ENCODE peak calls at places on chromosomes 12 and 14, in five cellular contexts. One of them, this sample, is unnamed.

GRCh38 chr14:71049435-71050147 is 142.3 kb downstream of the PCNX1 start:
- DNase-seq in GM12878: no peak
- DNase-seq in body of pancreas: no peak
- DNase-seq in sigmoid colon: no peak
- DNase-seq in HCT116: no peak
- DNase-seq in this sample: no peak

GRCh38 chr12:31819427-31819826 is 90.6 kb upstream of the AMN1 start:
- DNase-seq in GM12878: no peak
- DNase-seq in body of pancreas: no peak
- DNase-seq in sigmoid colon: no peak
- DNase-seq in HCT116: no peak
- DNase-seq in this sample: no peak

GRCh38 chr14:104355101-104355691 is 216.8 kb downstream of the KIF26A start:
- DNase-seq in GM12878: no peak
- DNase-seq in body of pancreas: no peak
- DNase-seq in sigmoid colon: peak
- DNase-seq in HCT116: no peak
- DNase-seq in this sample: peak

GRCh38 chr14:58660407-58660806 is 22.6 kb downstream of the DACT1 start:
- DNase-seq in GM12878: no peak
- DNase-seq in body of pancreas: no peak
- DNase-seq in sigmoid colon: no peak
- DNase-seq in HCT116: no peak
- DNase-seq in this sample: no peak

GRCh38 chr14:63478024-63478423 is 65.2 kb downstream of the PPP2R5E start:
- DNase-seq in GM12878: peak
- DNase-seq in body of pancreas: no peak
- DNase-seq in sigmoid colon: no peak
- DNase-seq in HCT116: no peak
- DNase-seq in this sample: no peak

GRCh38 chr12:62957233-62957953 is 22.4 kb upstream of the PPM1H start:
- DNase-seq in GM12878: no peak
- DNase-seq in body of pancreas: no peak
- DNase-seq in sigmoid colon: no peak
- DNase-seq in HCT116: no peak
- DNase-seq in this sample: no peak

GRCh38 chr12:18066666-18067065 is 23.3 kb downstream of the RERGL start:
- DNase-seq in GM12878: no peak
- DNase-seq in body of pancreas: no peak
- DNase-seq in sigmoid colon: no peak
- DNase-seq in HCT116: no peak
- DNase-seq in this sample: no peak

GRCh38 chr14:21496453-21496852 is 14.7 kb downstream of the METTL3 start:
- DNase-seq in GM12878: no peak
- DNase-seq in body of pancreas: no peak
- DNase-seq in sigmoid colon: no peak
- DNase-seq in HCT116: no peak
- DNase-seq in this sample: no peak

GRCh38 chr12:10501031-10501430 is 4.7 kb upstream of the EIF2S3B start:
- DNase-seq in GM12878: no peak
- DNase-seq in body of pancreas: no peak
- DNase-seq in sigmoid colon: no peak
- DNase-seq in HCT116: peak
- DNase-seq in this sample: no peak

GRCh38 chr12:88703790-88704189 is 123.5 kb upstream of the KITLG start:
- DNase-seq in GM12878: no peak
- DNase-seq in body of pancreas: no peak
- DNase-seq in sigmoid colon: no peak
- DNase-seq in HCT116: no peak
- DNase-seq in this sample: no peak

GRCh38 chr14:105088812-105089745 is 23.8 kb upstream of the GPR132 start:
- DNase-seq in GM12878: no peak
- DNase-seq in body of pancreas: no peak
- DNase-seq in sigmoid colon: peak
- DNase-seq in HCT116: no peak
- DNase-seq in this sample: no peak

GRCh38 chr14:63174760-63175191 is 29.5 kb upstream of the RHOJ start:
- DNase-seq in GM12878: no peak
- DNase-seq in body of pancreas: peak
- DNase-seq in sigmoid colon: no peak
- DNase-seq in HCT116: peak
- DNase-seq in this sample: no peak

GRCh38 chr12:132210223-132211055 is 66.2 kb downstream of the NOC4L start:
- DNase-seq in GM12878: no peak
- DNase-seq in body of pancreas: no peak
- DNase-seq in sigmoid colon: no peak
- DNase-seq in HCT116: no peak
- DNase-seq in this sample: no peak

GRCh38 chr12:102816816-102817434 is 100.1 kb downstream of the PAH start:
- DNase-seq in GM12878: no peak
- DNase-seq in body of pancreas: no peak
- DNase-seq in sigmoid colon: no peak
- DNase-seq in HCT116: peak
- DNase-seq in this sample: no peak

DNA sequence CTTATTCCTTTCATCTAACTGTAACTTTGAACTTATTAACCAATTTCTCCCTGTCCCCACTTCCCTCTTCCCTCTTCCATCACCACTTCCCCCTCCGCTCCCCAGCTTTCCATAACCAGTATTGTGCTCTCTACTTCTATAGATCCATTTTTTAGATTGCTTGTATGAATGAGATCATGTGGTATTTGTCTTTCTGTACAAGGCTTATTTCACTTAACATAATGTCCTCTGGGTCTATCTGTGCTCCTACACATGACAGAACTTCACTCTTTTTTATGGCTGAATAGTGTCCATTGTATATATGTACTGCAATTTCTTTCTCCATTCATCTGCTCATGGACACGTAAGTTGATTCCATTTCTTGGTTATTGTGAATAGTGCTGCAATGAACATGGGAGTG is 14.4 kb downstream of the ERP27 start:
- DNase-seq in GM12878: no peak
- DNase-seq in body of pancreas: no peak
- DNase-seq in sigmoid colon: no peak
- DNase-seq in HCT116: no peak
- DNase-seq in this sample: no peak
- TF ChIP-seq POLR2A in GM12878: no peak
- TF ChIP-seq POLR2A in body of pancreas: no peak
- TF ChIP-seq POLR2A in sigmoid colon: no peak
- TF ChIP-seq POLR2A in HCT116: no peak
- TF ChIP-seq POLR2A in this sample: no peak

DNA sequence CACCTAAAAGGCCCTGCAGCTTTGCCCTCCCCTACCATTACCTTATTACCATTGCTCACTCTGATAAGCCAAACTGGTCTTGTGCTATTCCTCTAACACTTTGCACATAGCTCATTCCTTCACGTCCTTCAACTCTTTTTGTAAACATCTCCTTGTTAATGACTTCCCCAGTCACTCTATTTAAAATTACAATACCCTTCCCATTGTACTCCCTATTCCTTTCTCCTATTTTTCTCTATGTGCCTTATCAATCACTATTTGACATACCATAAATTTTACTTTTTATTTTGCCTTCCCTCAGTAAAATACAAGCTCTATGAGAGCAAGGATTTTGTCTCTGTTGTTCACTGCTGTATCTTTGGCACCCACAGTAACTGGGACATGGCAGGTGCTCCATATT is 5.4 kb downstream of the SARNP start:
- DNase-seq in GM12878: no peak
- DNase-seq in body of pancreas: no peak
- DNase-seq in sigmoid colon: no peak
- DNase-seq in HCT116: no peak
- DNase-seq in this sample: no peak
- H3K4me3 ChIP-seq in GM12878: no peak
- H3K4me3 ChIP-seq in body of pancreas: no peak
- H3K4me3 ChIP-seq in sigmoid colon: no peak
- H3K4me3 ChIP-seq in HCT116: no peak
- H3K4me3 ChIP-seq in this sample: no peak

GRCh38 chr14:61749264-61749663 is 13.0 kb upstream of the SNAPC1 start:
- DNase-seq in GM12878: no peak
- DNase-seq in body of pancreas: no peak
- DNase-seq in sigmoid colon: no peak
- DNase-seq in HCT116: no peak
- DNase-seq in this sample: no peak

GRCh38 chr14:61749867-61750266 is 12.4 kb upstream of the SNAPC1 start:
- DNase-seq in GM12878: no peak
- DNase-seq in body of pancreas: no peak
- DNase-seq in sigmoid colon: no peak
- DNase-seq in HCT116: no peak
- DNase-seq in this sample: no peak

GRCh38 chr14:61751475-61751989 is 10.7 kb upstream of the SNAPC1 start:
- DNase-seq in GM12878: no peak
- DNase-seq in body of pancreas: no peak
- DNase-seq in sigmoid colon: no peak
- DNase-seq in HCT116: no peak
- DNase-seq in this sample: no peak

GRCh38 chr14:61752626-61753025 is 9.6 kb upstream of the SNAPC1 start:
- DNase-seq in GM12878: peak
- DNase-seq in body of pancreas: no peak
- DNase-seq in sigmoid colon: no peak
- DNase-seq in HCT116: no peak
- DNase-seq in this sample: no peak

GRCh38 chr14:61750708-61751474 is 11.3 kb upstream of the SNAPC1 start:
- DNase-seq in GM12878: peak
- DNase-seq in body of pancreas: peak
- DNase-seq in sigmoid colon: peak
- DNase-seq in HCT116: peak
- DNase-seq in this sample: peak
- TF ChIP-seq POLR2A in GM12878: peak
- TF ChIP-seq POLR2A in body of pancreas: peak
- TF ChIP-seq POLR2A in sigmoid colon: peak
- TF ChIP-seq POLR2A in HCT116: peak
- TF ChIP-seq POLR2A in this sample: peak

GRCh38 chr12:72191761-72192160 is 80.4 kb upstream of the TRHDE start:
- DNase-seq in GM12878: no peak
- DNase-seq in body of pancreas: no peak
- DNase-seq in sigmoid colon: no peak
- DNase-seq in HCT116: no peak
- DNase-seq in this sample: no peak

GRCh38 chr12:72189266-72189665 is 82.9 kb upstream of the TRHDE start:
- DNase-seq in GM12878: no peak
- DNase-seq in body of pancreas: no peak
- DNase-seq in sigmoid colon: no peak
- DNase-seq in HCT116: no peak
- DNase-seq in this sample: no peak
- H3K4me3 ChIP-seq in GM12878: no peak
- H3K4me3 ChIP-seq in body of pancreas: no peak
- H3K4me3 ChIP-seq in sigmoid colon: no peak
- H3K4me3 ChIP-seq in HCT116: no peak
- H3K4me3 ChIP-seq in this sample: no peak

GRCh38 chr14:75280831-75281690 is 2.4 kb downstream of the FOS start:
- DNase-seq in GM12878: no peak
- DNase-seq in body of pancreas: peak
- DNase-seq in sigmoid colon: peak
- DNase-seq in HCT116: no peak
- DNase-seq in this sample: no peak
- TF ChIP-seq POLR2A in GM12878: no peak
- TF ChIP-seq POLR2A in body of pancreas: peak
- TF ChIP-seq POLR2A in sigmoid colon: no peak
- TF ChIP-seq POLR2A in HCT116: no peak
- TF ChIP-seq POLR2A in this sample: no peak

DNA sequence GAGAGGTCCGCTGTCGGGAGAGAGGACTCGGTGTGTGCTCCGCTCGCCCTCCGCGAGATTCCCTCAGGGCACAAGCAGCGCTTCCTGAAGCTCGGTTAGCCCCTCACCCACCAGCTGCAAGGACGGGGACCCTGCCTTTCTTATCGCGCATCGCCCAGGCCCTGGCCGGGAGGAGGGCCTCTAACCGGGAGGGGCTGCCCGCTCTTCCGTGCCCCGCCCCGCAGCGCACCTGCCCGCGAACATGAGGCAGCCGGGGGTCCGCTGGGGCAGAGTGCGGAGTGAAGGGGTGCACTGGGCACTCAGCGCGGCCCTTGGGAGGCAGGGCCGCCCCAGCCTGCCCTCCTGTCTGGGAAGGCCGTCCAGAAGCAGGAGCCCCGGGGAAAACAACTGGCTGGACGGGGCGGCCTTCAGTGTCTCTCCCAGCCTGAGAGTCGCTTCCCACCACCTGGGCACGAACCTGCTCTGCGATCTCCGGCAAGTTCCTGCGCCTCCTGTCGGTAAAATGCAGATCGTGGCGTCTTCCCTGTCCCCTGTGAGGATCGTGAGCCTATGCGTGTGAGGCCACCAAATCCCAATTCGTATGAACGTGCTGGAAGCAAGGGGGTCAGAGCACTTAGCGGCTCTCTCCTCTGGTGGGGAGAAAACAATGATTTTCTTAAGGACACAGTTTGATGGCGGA is 28.0 kb upstream of the ADIPOR2 start:
- DNase-seq in GM12878: no peak
- DNase-seq in body of pancreas: peak
- DNase-seq in sigmoid colon: peak
- DNase-seq in HCT116: peak
- DNase-seq in this sample: peak
- H3K4me3 ChIP-seq in GM12878: no peak
- H3K4me3 ChIP-seq in body of pancreas: no peak
- H3K4me3 ChIP-seq in sigmoid colon: no peak
- H3K4me3 ChIP-seq in HCT116: peak
- H3K4me3 ChIP-seq in this sample: no peak